ENCODE peak calls at places on chromosomes 1 and 21, in five cellular contexts. F, R, Z, X and P are unnamed samples.

GRCh38 chr1:53949023-53949611 is 3.0 kb downstream of the LRRC42 start:
- DNase-seq in F (peak), R (no peak), Z (no peak), X (peak), P (no peak)

GRCh38 chr1:11500881-11501280 is 21.9 kb downstream of the DISP3 start:
- DNase-seq in F (no peak), R (no peak), Z (no peak), X (no peak), P (no peak)

GRCh38 chr1:36846366-36846765 is 187.9 kb downstream of the GRIK3 start:
- DNase-seq in F (no peak), R (no peak), Z (no peak), X (no peak), P (no peak)

GRCh38 chr1:103109291-103109920 is 1.1 kb upstream of the COL11A1 start:
- DNase-seq in F (no peak), R (no peak), Z (no peak), X (no peak), P (no peak)

GRCh38 chr1:204072951-204073836 is at the start of gene SOX13:
- DNase-seq in F (no peak), R (peak), Z (peak), X (peak), P (peak)

GRCh38 chr21:31872452-31873274 is at the start of gene HUNK:
- DNase-seq in F (peak), R (peak), Z (peak), X (peak), P (peak)

GRCh38 chr1:85047144-85047471 is 1.2 kb downstream of the MCOLN3 start:
- DNase-seq in F (no peak), R (no peak), Z (no peak), X (no peak), P (no peak)

GRCh38 chr1:212827831-212828278 is 19.6 kb downstream of the SPATA45 start:
- DNase-seq in F (no peak), R (no peak), Z (no peak), X (no peak), P (no peak)

GRCh38 chr1:77489910-77490309 is 192.5 kb downstream of the ZZZ3 start:
- DNase-seq in F (no peak), R (no peak), Z (no peak), X (peak), P (no peak)

GRCh38 chr1:203351037-203351625 is at the start of gene FMOD:
- DNase-seq in F (peak), R (no peak), Z (peak), X (peak), P (no peak)

GRCh38 chr1:229237320-229237719 is 33.6 kb upstream of the RAB4A start:
- DNase-seq in F (no peak), R (no peak), Z (no peak), X (no peak), P (no peak)

GRCh38 chr1:2374260-2375155 is 16.8 kb downstream of the MORN1 start:
- DNase-seq in F (no peak), R (no peak), Z (no peak), X (no peak), P (no peak)

GRCh38 chr1:145858238-145858936 is 494 bp downstream of the PIAS3 start:
- DNase-seq in F (peak), R (no peak), Z (peak), X (peak), P (peak)

DNA sequence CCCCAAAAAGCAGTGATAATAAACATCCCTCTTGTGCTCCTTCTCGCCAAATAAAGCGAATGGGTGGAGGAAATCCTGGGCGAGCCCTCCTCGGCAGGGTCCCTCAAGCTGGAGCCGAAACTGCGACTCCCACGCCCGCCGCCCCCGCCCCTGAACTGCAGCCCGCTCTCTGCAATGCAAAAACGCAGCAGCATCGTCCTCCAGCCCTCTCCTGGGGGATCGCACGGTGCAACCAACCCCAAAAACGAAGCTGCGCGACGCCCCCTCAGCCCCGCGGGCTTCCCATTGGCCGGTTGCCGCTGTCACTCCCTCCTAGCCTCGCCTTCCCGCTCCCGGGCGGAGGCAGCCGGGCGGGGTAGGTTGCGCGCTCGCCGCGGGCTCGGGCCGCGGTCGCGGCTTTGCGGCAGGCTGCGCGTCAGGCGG is at the start of gene TMCC2:
- DNase-seq in F (peak), R (peak), Z (peak), X (peak), P (peak)
- TF ChIP-seq CTCF in F (no peak), R (no peak), Z (no peak), X (no peak), P (no peak)

GRCh38 chr1:17998889-17999288 is 108.7 kb upstream of the IGSF21 start:
- DNase-seq in F (peak), R (no peak), Z (no peak), X (peak), P (no peak)
- TF ChIP-seq CTCF in F (peak), R (peak), Z (no peak), X (peak), P (no peak)

DNA sequence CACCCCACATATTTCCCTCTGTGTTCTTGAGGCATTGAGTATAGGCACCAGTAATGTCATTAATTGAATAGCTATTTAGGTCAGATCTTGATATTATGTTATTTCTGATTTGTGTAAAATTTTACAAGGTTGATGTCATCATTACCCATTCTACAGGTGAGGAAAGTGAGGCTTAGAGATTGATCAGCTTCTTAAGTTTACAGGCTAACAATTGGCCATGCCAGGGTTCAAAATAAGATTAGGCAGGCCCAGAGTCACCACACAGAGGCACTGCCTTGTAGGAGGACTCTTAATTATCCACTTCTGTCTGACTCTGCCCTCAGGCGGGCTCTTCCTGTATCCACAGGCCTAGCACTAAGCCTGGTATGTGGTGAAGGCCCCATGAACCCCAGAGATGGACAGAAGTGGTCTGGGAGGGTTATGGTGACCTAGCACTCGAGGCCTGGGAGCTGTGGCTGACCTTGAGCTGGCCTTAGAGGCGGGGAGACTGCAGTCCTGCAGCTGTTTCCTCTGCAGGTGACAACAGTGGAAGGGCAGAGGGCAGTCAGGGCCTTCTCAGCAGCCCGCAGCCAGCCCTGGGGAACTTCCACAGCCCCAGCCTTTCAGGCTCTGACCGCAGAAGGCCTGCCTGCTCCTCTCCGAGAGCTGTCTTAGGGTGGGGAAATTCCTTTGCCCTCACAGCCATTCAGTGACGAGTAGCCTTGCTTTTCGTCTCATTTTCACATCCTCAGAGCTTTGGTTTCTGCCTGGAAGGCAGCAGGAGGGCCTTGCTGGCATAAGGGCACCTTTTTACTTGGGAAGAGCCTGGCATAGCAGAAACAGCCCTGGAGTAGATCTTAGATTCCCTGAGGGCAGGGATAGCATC is 12.2 kb downstream of the ZDHHC18 start:
- DNase-seq in F (peak), R (peak), Z (no peak), X (no peak), P (no peak)
- TF ChIP-seq CTCF in F (no peak), R (no peak), Z (no peak), X (no peak), P (no peak)

GRCh38 chr1:47755368-47755990 is 241.7 kb downstream of the TRABD2B start:
- DNase-seq in F (peak), R (no peak), Z (no peak), X (peak), P (no peak)
- TF ChIP-seq CTCF in F (peak), R (peak), Z (peak), X (peak), P (peak)

GRCh38 chr1:6770727-6771567 is 14.3 kb upstream of the CAMTA1 start:
- DNase-seq in F (peak), R (no peak), Z (no peak), X (peak), P (peak)
- TF ChIP-seq CTCF in F (no peak), R (no peak), Z (no peak), X (no peak), P (no peak)

GRCh38 chr1:113129529-113130185 is 56.7 kb downstream of the LRIG2 start:
- DNase-seq in F (no peak), R (no peak), Z (no peak), X (no peak), P (no peak)
- TF ChIP-seq CTCF in F (no peak), R (no peak), Z (no peak), X (no peak), P (no peak)

DNA sequence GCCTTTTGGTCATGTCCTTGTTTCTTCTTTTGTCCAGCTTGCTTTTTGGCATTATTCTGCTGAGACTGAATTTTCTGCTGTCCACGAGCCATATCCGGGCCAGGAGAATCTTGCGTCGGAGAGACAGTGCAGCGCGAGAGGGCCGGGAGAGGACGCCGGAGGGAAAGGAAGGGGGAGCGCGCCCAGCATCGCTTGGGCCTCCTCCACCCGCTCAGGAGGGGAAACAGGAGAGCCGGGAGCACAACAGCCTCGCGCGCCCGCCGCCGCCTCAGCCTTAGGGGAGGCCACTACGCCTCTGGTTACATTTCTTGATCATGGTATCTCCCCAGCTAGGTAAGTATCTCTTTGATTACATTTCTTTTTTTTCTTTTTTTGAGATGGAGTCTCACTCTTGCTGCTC is 7.4 kb upstream of the DEGS1 start:
- DNase-seq in F (no peak), R (no peak), Z (peak), X (peak), P (peak)
- TF ChIP-seq CTCF in F (no peak), R (no peak), Z (no peak), X (no peak), P (no peak)